ENCODE peak calls at places on chromosome 13, in four cellular contexts. V is neuronal stem cell, J is GM23248, K is left ventricle myocardium inferior. B is an unnamed sample.

GRCh38 chr13:113117956-113118327 is 4.7 kb upstream of the F10 start:
- DNase-seq in K (no peak), J (no peak), V (no peak), B (no peak)

GRCh38 chr13:52809310-52809769 is 39.1 kb downstream of the PCDH8 start:
- DNase-seq in K (peak; percentile 33), J (peak; percentile 67), V (peak; percentile 67), B (peak; percentile 24)

GRCh38 chr13:36981156-36981743 is 17.9 kb downstream of the ALG5 start:
- DNase-seq in K (no peak), J (peak; percentile 75), V (no peak), B (no peak)

GRCh38 chr13:98947925-98948324 is 29.9 kb downstream of the DOCK9 start:
- DNase-seq in V (no peak), J (no peak), K (no peak), B (no peak)

GRCh38 chr13:109146912-109147624 is 517.7 kb downstream of the MYO16 start:
- DNase-seq in K (no peak), V (no peak), J (peak; percentile 94), B (no peak)

GRCh38 chr13:84844473-84844872 is 954.7 kb downstream of the SLITRK6 start:
- DNase-seq in K (no peak), V (peak; percentile 24), J (no peak), B (no peak)

GRCh38 chr13:33193428-33193974 is 92.1 kb downstream of the STARD13 start:
- DNase-seq in J (no peak), K (no peak), V (peak; percentile 33), B (no peak)

GRCh38 chr13:79779761-79780160 is 298.8 kb downstream of the NDFIP2 start:
- DNase-seq in J (peak; percentile 90), K (no peak), V (peak; percentile 24), B (peak; percentile 64)

GRCh38 chr13:60351326-60351725 is 45.7 kb upstream of the TDRD3 start:
- DNase-seq in K (no peak), J (peak; percentile 49), V (no peak), B (no peak)

GRCh38 chr13:41054919-41055619 is 6.2 kb upstream of the WBP4 start:
- DNase-seq in J (peak; percentile 32), K (no peak), V (no peak), B (no peak)

GRCh38 chr13:37715606-37716015 is 117.0 kb upstream of the POSTN start:
- DNase-seq in J (peak; percentile 48), V (no peak), K (no peak), B (no peak)

GRCh38 chr13:36282818-36283432 is 14.7 kb downstream of the CCDC169 start:
- DNase-seq in V (peak; percentile 12), J (peak; percentile 64), K (no peak), B (no peak)

GRCh38 chr13:101265934-101266333 is 150.4 kb downstream of the NALCN start:
- DNase-seq in K (no peak), J (peak; percentile 33), V (no peak), B (no peak)

GRCh38 chr13:27966641-27967202 is 2.4 kb downstream of the CDX2 start:
- DNase-seq in K (no peak), V (no peak), J (no peak), B (no peak)
- H3K4me1 ChIP-seq in K (peaks cover 31% of the 10 kb centered on the region), V (peaks cover 6% of the 10 kb centered on the region), J (no peaks in the 10 kb centered on the region), B (peaks cover 8% of the 10 kb centered on the region)

GRCh38 chr13:67147257-67148218 is 82.6 kb downstream of the PCDH9 start:
- DNase-seq in J (peak; percentile 2), K (no peak), V (no peak), B (no peak)
- H3K27ac ChIP-seq in J (no peak overlapping the region), K (peak overlapping the region; percentile 87), V (no peak overlapping the region), B (peak overlapping the region; percentile 23)

GRCh38 chr13:106561551-106562170 is 6.3 kb downstream of the ARGLU1 start:
- DNase-seq in J (no peak), K (no peak), V (no peak), B (no peak)
- H3K4me1 ChIP-seq in J (peaks cover 35% of the 10 kb centered on the region), K (peaks cover 100% of the 10 kb centered on the region), V (peaks cover 20% of the 10 kb centered on the region), B (peaks cover 66% of the 10 kb centered on the region)

DNA sequence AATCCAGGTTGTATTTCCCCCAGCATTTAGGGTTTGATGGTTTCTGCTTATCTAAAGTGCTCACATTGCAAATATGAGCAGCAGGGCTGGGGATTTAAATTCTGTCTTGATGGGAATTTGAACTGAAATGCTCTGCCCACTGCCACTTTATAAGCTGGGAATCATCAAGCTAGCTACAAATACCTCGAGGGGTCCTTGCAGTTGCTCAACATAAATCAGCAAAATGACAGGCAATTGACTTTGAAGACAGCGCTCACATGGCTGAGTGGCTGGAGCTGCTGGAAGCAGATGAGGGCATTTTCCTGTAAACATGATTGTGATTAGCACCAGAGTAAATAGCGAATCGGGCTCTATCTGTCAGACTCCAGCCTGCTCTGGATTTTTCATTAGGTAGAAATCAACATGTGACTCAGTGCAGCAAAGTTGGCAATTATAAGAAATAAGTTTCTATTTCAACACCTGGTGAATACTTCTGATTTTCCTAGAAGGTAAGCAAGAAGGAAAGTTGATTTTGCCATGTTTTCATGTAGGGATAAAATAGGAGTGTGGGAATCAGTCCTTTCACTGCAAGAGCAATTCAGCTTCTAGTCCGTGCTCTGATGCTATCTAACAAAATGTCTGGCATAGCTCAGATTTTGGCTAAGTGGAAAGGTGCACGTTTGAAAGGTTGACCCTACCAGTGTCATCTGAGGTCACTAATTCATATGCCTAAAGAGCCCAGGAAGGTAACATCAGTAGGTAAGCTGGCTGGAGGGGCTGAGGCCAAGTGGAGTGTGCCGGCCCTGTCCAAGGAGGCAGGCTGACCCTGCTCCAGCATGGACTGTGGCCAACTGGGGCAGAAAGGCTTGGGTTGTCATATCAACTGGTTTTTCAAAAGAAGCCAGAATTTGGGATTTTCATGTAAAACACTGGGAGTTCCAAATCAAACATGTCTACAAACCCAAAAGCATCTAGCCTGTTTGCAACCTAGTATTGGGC is 39.1 kb upstream of the MEDAG start:
- DNase-seq in J (no peak), V (no peak), K (no peak), B (no peak)
- H3K27ac ChIP-seq in J (peak overlapping the region; percentile 99), V (no peak overlapping the region), K (no peak overlapping the region), B (no peak overlapping the region)

DNA sequence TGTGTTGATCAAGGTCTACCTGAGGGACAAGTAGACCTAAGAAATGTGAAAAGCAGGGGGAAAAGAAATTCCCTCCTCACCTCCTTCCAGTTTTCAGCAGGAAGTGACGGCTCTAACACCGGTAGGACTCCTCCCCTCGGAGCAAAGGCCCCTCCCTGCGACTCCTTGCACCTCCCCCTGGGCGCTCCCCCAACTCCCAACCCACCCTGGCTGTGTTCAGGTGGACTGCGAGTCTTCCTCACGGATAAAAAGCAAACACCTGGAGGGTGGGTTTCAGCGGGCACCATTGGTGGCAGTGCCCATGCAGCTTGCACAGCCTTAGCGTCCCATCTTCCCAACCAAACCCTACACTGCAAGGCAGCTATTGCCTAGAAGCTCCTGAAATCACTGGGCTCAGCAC is 124.5 kb downstream of the COL4A1 start:
- DNase-seq in V (no peak), K (no peak), J (no peak), B (no peak)
- H3K4me1 ChIP-seq in V (no peaks in the 10 kb centered on the region), K (peaks cover 7% of the 10 kb centered on the region), J (peaks cover under 1% of the 10 kb centered on the region), B (no peaks in the 10 kb centered on the region)

DNA sequence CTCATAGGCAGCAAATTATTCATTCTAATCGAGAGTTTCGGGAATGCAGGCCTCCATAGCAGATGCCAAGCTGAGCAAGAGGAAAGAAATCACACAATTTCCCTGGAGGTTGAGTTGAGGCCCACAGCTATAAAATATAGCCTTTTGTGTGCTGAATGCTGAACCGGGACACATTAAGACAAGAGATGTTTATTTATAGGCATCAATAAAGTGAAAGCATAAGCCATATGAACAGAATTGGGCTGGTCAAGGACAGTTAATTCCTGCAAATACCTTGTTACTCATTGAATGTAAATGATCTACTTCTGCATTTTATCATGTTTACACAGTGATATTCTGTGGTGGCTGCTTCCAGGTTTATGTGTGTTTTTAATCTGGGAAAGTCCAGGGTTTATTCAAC is 461.7 kb downstream of the KLF12 start:
- DNase-seq in K (no peak), J (no peak), V (no peak), B (no peak)
- H3K27ac ChIP-seq in K (no peak overlapping the region), J (no peak overlapping the region), V (no peak overlapping the region), B (no peak overlapping the region)

DNA sequence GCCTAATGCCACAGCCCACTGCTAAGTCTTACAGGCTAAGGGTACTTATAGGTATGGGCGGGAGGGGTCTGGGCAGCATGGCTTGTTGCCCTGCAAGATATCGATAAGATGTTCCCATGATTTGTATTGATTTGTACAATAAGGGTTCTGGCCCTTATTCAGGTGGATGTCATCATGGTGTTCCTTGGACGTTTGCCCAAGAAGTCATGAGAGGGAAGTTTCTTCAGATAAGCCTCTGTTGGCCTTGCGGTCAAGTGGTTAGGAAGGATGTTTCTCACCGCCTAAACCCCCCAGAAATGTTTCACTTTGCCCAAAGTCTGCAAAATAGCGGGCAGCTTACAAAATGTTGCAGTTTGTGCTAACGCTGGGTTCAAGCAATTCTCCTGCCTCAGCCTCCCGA is 7.3 kb downstream of the PARP4 start:
- DNase-seq in V (no peak), J (no peak), K (no peak), B (no peak)
- H3K4me1 ChIP-seq in V (peaks cover 5% of the 10 kb centered on the region), J (peaks cover 25% of the 10 kb centered on the region), K (peaks cover 29% of the 10 kb centered on the region), B (peaks cover 2% of the 10 kb centered on the region)

GRCh38 chr13:44396963-44397580 is 23.4 kb downstream of the SERP2 start:
- DNase-seq in V (peak; percentile 78), J (no peak), K (peak; percentile 48), B (peak; percentile 72)
- H3K27ac ChIP-seq in V (peak overlapping the region; percentile 94), J (no peak overlapping the region), K (peak overlapping the region; percentile 64), B (no peak overlapping the region)

GRCh38 chr13:30370146-30370545 is 52.1 kb upstream of the UBE2L5 start:
- DNase-seq in V (no peak), K (no peak), J (no peak), B (no peak)
- H3K4me1 ChIP-seq in V (peaks cover 4% of the 10 kb centered on the region), K (peaks cover 7% of the 10 kb centered on the region), J (peaks cover 14% of the 10 kb centered on the region), B (no peaks in the 10 kb centered on the region)

DNA sequence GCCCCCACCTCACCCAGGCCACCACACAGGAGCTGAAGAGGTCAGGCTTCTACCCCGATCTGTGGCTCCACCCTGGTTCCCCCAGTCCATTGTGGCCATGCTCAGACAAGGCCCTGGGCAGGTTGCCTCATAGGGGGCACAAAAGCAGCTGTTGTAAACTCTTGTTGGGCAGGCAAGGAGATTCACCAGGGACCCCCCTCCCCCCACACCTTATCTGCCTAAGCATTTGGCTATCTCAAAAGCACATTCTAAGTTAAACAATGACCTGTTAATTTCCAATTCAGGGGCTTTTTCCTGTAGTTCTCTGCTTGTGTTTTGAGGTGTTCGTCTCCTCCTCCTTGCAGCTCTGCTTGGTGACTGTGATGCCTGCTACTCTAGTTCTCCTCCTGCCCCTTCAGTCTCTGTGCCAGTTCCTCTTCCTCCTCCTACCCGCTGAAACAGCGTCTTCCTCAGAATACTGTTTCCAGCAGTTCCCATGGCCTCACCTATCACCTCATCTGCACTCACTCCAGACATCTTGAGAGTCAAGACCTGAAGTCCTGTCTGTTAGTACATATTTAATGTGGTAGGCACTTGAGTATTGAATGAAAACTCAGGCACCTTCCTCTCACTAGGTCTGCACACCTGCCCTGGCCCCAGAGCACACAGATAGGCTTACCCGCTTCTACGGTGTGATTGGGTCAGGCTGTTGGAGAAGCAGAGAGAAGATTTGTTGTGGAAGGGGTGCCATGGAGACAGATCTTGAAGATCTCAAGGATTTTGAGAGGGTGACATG is 31.7 kb downstream of the SPATA13 start:
- DNase-seq in J (no peak), K (no peak), V (no peak), B (no peak)
- H3K27ac ChIP-seq in J (no peak overlapping the region), K (no peak overlapping the region), V (no peak overlapping the region), B (no peak overlapping the region)